ENCODE peak calls at places on chromosomes 13 and 19, in eight cellular contexts. R is CD8-positive, alpha-beta T cell; O is OCI-LY7; F is WTC11; T is activated B cell treated with CpG ODN at 0.5 μM for 24 hours; S is GM20000; K is astrocyte of the cerebellum; X is stomach. Y is an unnamed sample.

GRCh38 chr13:26300140-26300539 is 46.2 kb downstream of the CDK8 start:
- DNase-seq in O (no peak), F (no peak), R (no peak), K (peak), S (no peak), X (no peak), T (no peak), Y (no peak)

GRCh38 chr13:97329331-97329730 is 104.6 kb upstream of the RAP2A start:
- DNase-seq in X (no peak), F (no peak), S (no peak), O (no peak), R (no peak), K (no peak), T (no peak), Y (no peak)

GRCh38 chr13:89755729-89756492 is 1591.6 kb upstream of the MIR17HG start:
- DNase-seq in O (peak), R (no peak), F (no peak), T (no peak), S (no peak), K (no peak), X (no peak), Y (no peak)

GRCh38 chr19:33143897-33144405 is 12.0 kb downstream of the WDR88 start:
- DNase-seq in K (peak), S (peak), F (peak), X (peak), T (peak), O (peak), R (peak), Y (no peak)

GRCh38 chr19:10007811-10008211 is 2.5 kb downstream of the COL5A3 start:
- DNase-seq in F (no peak), R (no peak), S (no peak), O (no peak), K (peak), T (no peak), X (no peak), Y (no peak)

GRCh38 chr13:77028202-77028601 is 1.2 kb upstream of the FBXL3 start:
- DNase-seq in F (no peak), S (no peak), K (no peak), T (no peak), O (no peak), X (no peak), R (no peak), Y (no peak)

GRCh38 chr19:39264306-39265290 is 3.6 kb upstream of the IFNL2 start:
- DNase-seq in X (no peak), O (no peak), K (no peak), T (no peak), R (no peak), F (peak), S (no peak), Y (no peak)

GRCh38 chr13:91719033-91719432 is 320.6 kb downstream of the GPC5 start:
- DNase-seq in X (no peak), F (no peak), T (no peak), K (no peak), S (no peak), O (no peak), R (no peak), Y (no peak)

GRCh38 chr13:35565273-35565672 is 88.8 kb upstream of the MAB21L1 start:
- DNase-seq in F (no peak), R (no peak), S (no peak), X (no peak), K (no peak), T (no peak), O (no peak), Y (no peak)

GRCh38 chr19:9916719-9917118 is 19.6 kb downstream of the OLFM2 start:
- DNase-seq in R (no peak), X (no peak), S (no peak), O (no peak), F (no peak), K (no peak), T (no peak), Y (no peak)

GRCh38 chr13:28822801-28823200 is 2.7 kb downstream of the MTUS2 start:
- DNase-seq in S (no peak), R (no peak), F (no peak), O (no peak), T (no peak), K (no peak), X (no peak), Y (no peak)

GRCh38 chr19:19610376-19611240 is 7.9 kb downstream of the PBX4 start:
- DNase-seq in K (no peak), X (no peak), S (no peak), R (no peak), O (no peak), T (no peak), F (no peak), Y (no peak)

GRCh38 chr13:25232937-25233515 is 54.3 kb downstream of the MTMR6 start:
- DNase-seq in K (no peak), R (no peak), X (no peak), F (no peak), S (peak), O (peak), T (no peak), Y (no peak)

GRCh38 chr19:12794936-12795335 is 3.6 kb downstream of the JUNB start:
- DNase-seq in K (no peak), S (no peak), T (no peak), X (no peak), O (no peak), R (no peak), F (no peak), Y (no peak)

GRCh38 chr13:28837111-28837510 is 17.0 kb downstream of the MTUS2 start:
- DNase-seq in X (no peak), K (no peak), T (no peak), F (no peak), O (no peak), S (no peak), R (no peak), Y (no peak)

GRCh38 chr13:72293206-72293605 is 426.2 kb upstream of the DACH1 start:
- DNase-seq in S (no peak), R (no peak), O (no peak), T (no peak), K (no peak), X (no peak), F (no peak), Y (no peak)

GRCh38 chr19:5447700-5448311 is 7.4 kb upstream of the ZNRF4 start:
- DNase-seq in T (no peak), K (no peak), R (no peak), S (no peak), F (no peak), X (no peak), O (no peak), Y (no peak)

GRCh38 chr13:40189885-40190655 is 476.4 kb downstream of the FOXO1 start:
- DNase-seq in X (no peak), K (no peak), R (peak), T (no peak), S (no peak), F (no peak), O (no peak), Y (no peak)

GRCh38 chr13:112968380-112968909 is 569 bp upstream of the MCF2L start:
- DNase-seq in X (peak), T (no peak), O (peak), S (peak), K (no peak), R (peak), F (no peak), Y (no peak)

GRCh38 chr13:26855071-26855470 is 94.5 kb upstream of the GPR12 start:
- DNase-seq in K (no peak), F (no peak), X (no peak), S (no peak), T (no peak), O (no peak), R (no peak), Y (no peak)

GRCh38 chr13:110610955-110611595 is 4.3 kb upstream of the NAXD start:
- DNase-seq in X (no peak), T (no peak), O (no peak), K (no peak), R (no peak), S (peak), F (no peak), Y (no peak)

GRCh38 chr19:13844130-13844631 is 32.8 kb upstream of the NANOS3 start:
- DNase-seq in S (no peak), F (no peak), T (no peak), O (no peak), K (no peak), X (no peak), R (no peak), Y (no peak)

GRCh38 chr13:52832268-52832667 is 16.2 kb downstream of the PCDH8 start:
- DNase-seq in S (no peak), K (no peak), F (no peak), X (no peak), T (no peak), R (no peak), O (no peak), Y (no peak)

GRCh38 chr13:26377038-26377437 is 123.1 kb downstream of the CDK8 start:
- DNase-seq in F (peak), K (no peak), T (no peak), X (no peak), R (no peak), S (no peak), O (peak), Y (no peak)

GRCh38 chr19:35513975-35514809 is 743 bp upstream of the DMKN start:
- DNase-seq in F (peak), K (no peak), R (no peak), O (no peak), X (no peak), T (no peak), S (no peak), Y (no peak)

GRCh38 chr19:47446534-47447469 is 24.9 kb downstream of the SLC8A2 start:
- DNase-seq in R (no peak), T (no peak), X (peak), S (no peak), F (peak), K (no peak), O (no peak), Y (no peak)

GRCh38 chr19:34577531-34578101 is 96.1 kb downstream of the WTIP start:
- DNase-seq in K (no peak), R (no peak), S (no peak), X (no peak), T (no peak), O (no peak), F (peak), Y (no peak)

GRCh38 chr19:22137791-22138190 is 59.0 kb downstream of the ZNF676 start:
- DNase-seq in O (no peak), K (no peak), R (no peak), F (no peak), T (no peak), S (no peak), X (no peak), Y (no peak)
- TF ChIP-seq CTCF in O (no peak), K (no peak), R (no peak), F (no peak), T (no peak), S (no peak), X (no peak), Y (no peak)

GRCh38 chr19:662962-663681 is at the start of gene RNF126:
- DNase-seq in K (peak), X (peak), O (peak), F (peak), S (peak), R (peak), T (peak), Y (peak)

GRCh38 chr19:658916-659839 is 3.8 kb downstream of the RNF126 start:
- DNase-seq in S (no peak), K (no peak), X (peak), O (peak), F (no peak), T (no peak), R (no peak), Y (no peak)

GRCh38 chr19:662207-662961 is 630 bp downstream of the RNF126 start:
- DNase-seq in O (peak), T (peak), R (peak), S (peak), F (peak), X (peak), K (no peak), Y (no peak)

GRCh38 chr19:661427-662196 is 1.4 kb downstream of the RNF126 start:
- DNase-seq in R (peak), T (no peak), K (no peak), F (no peak), O (peak), S (peak), X (peak), Y (no peak)

GRCh38 chr19:660793-661426 is 2.1 kb downstream of the RNF126 start:
- DNase-seq in S (no peak), O (no peak), R (no peak), X (peak), F (no peak), K (no peak), T (no peak), Y (no peak)
- TF ChIP-seq CTCF in S (no peak), O (no peak), R (no peak), X (no peak), F (no peak), K (no peak), T (no peak), Y (no peak)

GRCh38 chr19:55638864-55639359 is 1.9 kb upstream of the ZNF580 start:
- DNase-seq in S (no peak), K (no peak), O (peak), F (peak), R (peak), T (no peak), X (no peak), Y (no peak)
- TF ChIP-seq CTCF in S (peak), K (peak), O (peak), F (no peak), R (peak), T (no peak), X (no peak), Y (peak)

GRCh38 chr19:49912965-49913685 is 15.9 kb upstream of the ATF5 start:
- DNase-seq in S (no peak), K (no peak), R (no peak), F (peak), T (no peak), X (no peak), O (no peak), Y (no peak)

GRCh38 chr19:49913720-49914119 is 15.3 kb upstream of the ATF5 start:
- DNase-seq in S (no peak), T (no peak), K (no peak), R (no peak), F (no peak), X (no peak), O (no peak), Y (no peak)

GRCh38 chr19:49918089-49918488 is 10.9 kb upstream of the ATF5 start:
- DNase-seq in O (no peak), F (no peak), K (no peak), R (no peak), S (no peak), T (no peak), X (no peak), Y (no peak)

GRCh38 chr19:49916839-49917733 is 11.9 kb upstream of the ATF5 start:
- DNase-seq in S (no peak), R (no peak), F (peak), X (no peak), T (peak), O (no peak), K (no peak), Y (no peak)

DNA sequence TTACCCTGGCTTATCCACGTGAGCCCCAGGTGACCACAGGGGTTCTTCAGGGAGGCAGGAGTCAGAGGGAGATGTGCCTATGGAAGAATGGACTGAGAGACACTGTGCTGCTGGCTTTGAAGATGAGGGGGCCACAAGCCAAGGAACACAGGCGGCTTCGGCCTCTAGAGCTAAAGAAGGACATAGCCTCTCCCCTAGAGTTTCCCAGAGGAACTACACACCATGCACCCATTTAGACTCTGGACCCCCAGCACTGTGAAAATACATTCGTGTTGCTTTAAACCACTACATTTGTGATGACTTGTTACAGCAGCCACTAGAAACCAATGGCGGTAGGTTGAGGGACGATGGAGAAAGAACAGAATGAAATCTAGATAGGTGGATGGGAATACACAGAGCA is 13.7 kb upstream of the ATF5 start:
- DNase-seq in T (no peak), F (no peak), R (no peak), O (no peak), K (no peak), S (no peak), X (no peak), Y (no peak)
- TF ChIP-seq CTCF in T (no peak), F (no peak), R (no peak), O (peak), K (no peak), S (no peak), X (no peak), Y (no peak)

GRCh38 chr19:49845433-49845832 is 5.5 kb upstream of the PTOV1 start:
- DNase-seq in F (no peak), S (no peak), O (no peak), T (no peak), X (no peak), R (no peak), K (no peak), Y (no peak)

GRCh38 chr19:49844138-49844740 is 6.7 kb upstream of the PTOV1 start:
- DNase-seq in F (no peak), S (no peak), O (no peak), K (peak), T (no peak), R (no peak), X (no peak), Y (no peak)

GRCh38 chr19:49840321-49840720 is 10.6 kb upstream of the PTOV1 start:
- DNase-seq in O (no peak), S (no peak), X (no peak), F (no peak), K (no peak), R (no peak), T (no peak), Y (no peak)

GRCh38 chr19:49840736-49841249 is 10.2 kb upstream of the PTOV1 start:
- DNase-seq in T (no peak), F (no peak), S (no peak), K (no peak), X (no peak), O (no peak), R (no peak), Y (no peak)

GRCh38 chr19:49843265-49843664 is 7.7 kb upstream of the PTOV1 start:
- DNase-seq in T (no peak), O (peak), S (no peak), R (no peak), X (no peak), K (no peak), F (no peak), Y (no peak)
- TF ChIP-seq CTCF in T (no peak), O (no peak), S (no peak), R (no peak), X (no peak), K (no peak), F (no peak), Y (no peak)

GRCh38 chr19:1269478-1270167 is 491 bp downstream of the CIRBP start:
- DNase-seq in F (peak), K (peak), T (peak), X (peak), S (peak), R (peak), O (peak), Y (peak)

GRCh38 chr19:1270168-1270853 is 1.2 kb downstream of the CIRBP start:
- DNase-seq in K (no peak), S (no peak), R (no peak), T (no peak), F (no peak), O (peak), X (no peak), Y (no peak)

GRCh38 chr19:1268392-1269064 is 604 bp upstream of the CIRBP start:
- DNase-seq in O (no peak), T (no peak), S (no peak), K (no peak), F (no peak), X (no peak), R (no peak), Y (no peak)

GRCh38 chr19:1267441-1268391 is 1.4 kb upstream of the CIRBP start:
- DNase-seq in R (no peak), K (no peak), X (no peak), T (no peak), S (no peak), F (no peak), O (peak), Y (no peak)

GRCh38 chr19:1269065-1269477 is at the start of gene CIRBP:
- DNase-seq in O (peak), T (peak), K (peak), R (peak), F (peak), S (peak), X (peak), Y (peak)
- TF ChIP-seq CTCF in O (no peak), T (no peak), K (no peak), R (no peak), F (no peak), S (no peak), X (no peak), Y (no peak)

GRCh38 chr13:47036291-47037008 is 139.6 kb upstream of the HTR2A start:
- DNase-seq in R (no peak), F (no peak), X (no peak), S (peak), T (no peak), O (peak), K (no peak), Y (no peak)
- TF ChIP-seq CTCF in R (no peak), F (no peak), X (no peak), S (no peak), T (no peak), O (no peak), K (no peak), Y (no peak)

DNA sequence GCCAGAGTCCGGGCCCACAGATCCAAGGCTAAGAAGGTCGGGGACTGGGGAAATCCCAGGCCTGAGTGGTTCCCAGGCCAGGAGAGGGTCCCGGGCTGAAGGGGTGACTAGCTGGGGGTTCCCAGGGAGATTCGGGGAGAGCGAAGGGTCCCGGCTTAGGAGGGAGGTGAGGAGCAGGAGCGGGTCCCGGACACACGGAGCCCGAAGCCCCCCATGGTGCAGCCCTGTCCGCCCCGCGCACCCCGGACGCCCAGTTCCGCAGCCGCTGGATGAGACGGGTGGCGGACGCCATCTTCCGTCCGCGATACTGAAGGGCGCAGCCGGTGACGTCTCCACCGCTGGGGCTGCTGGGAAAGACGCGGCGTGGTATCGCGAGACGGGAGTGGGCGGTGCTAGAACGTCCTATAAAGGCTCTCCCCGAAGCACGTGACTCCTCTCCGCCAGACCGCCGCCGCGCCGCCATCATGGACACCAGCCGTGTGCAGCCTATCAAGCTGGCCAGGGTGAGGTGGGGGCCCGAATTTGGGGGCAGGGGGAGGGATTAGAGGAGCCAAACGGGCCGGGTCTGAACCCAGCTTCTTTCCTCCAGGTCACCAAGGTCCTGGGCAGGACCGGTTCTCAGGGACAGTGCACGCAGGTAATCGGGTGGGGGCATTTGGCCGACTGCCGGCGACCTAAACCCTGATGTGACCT is at the start of the genes NDUFA7 and RPS28:
- DNase-seq in F (peak), S (peak), X (peak), K (peak), O (peak), R (peak), T (peak), Y (peak)
- TF ChIP-seq CTCF in F (no peak), S (peak), X (no peak), K (peak), O (peak), R (no peak), T (no peak), Y (peak)

DNA sequence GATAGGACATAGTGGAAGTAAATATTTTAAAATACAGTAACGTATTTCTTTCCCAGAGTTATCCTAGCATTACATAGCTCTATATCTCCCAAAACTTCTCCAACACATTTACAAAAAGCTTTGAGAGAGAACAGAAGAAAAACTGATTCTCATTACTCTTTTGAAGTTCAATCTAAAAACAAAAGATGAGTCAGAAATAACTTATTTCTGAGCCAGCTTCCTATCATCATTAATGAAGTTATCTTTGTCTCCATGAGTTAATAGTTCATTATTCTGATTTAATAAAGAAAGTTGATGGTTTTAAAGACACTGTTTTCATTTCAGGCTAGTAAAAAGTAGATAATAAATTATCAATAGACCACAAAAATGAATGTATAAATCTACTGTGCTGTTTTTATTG is 446.7 kb upstream of the SPRY2 start:
- DNase-seq in F (no peak), X (no peak), K (no peak), S (no peak), T (no peak), R (no peak), O (no peak), Y (no peak)
- TF ChIP-seq CTCF in F (no peak), X (no peak), K (no peak), S (no peak), T (no peak), R (no peak), O (no peak), Y (no peak)

Y was measured in AG09319.